ENCODE peak calls at places on chromosomes 16 and 17, in seven cellular contexts. Z is NT2/D1; I is stimulated activated CD8-positive, alpha-beta memory T cell treated with anti-CD3 and anti-CD28 coated beads, Interleukin-4, amount 100 ng/mL, for 24 hours; N is B cell; L is ACHN; D is activated T-cell treated with anti-CD3 and anti-CD28 coated beads for 48 hours; Q is anterior cingulate cortex. F is an unnamed sample.

GRCh38 chr17:49935526-49936210 is 33.3 kb upstream of the DLX4 start:
- DNase-seq in I (no peak), L (no peak), N (no peak), Q (no peak), D (no peak), Z (no peak), F (no peak)

GRCh38 chr16:17328971-17329370 is 141.8 kb downstream of the XYLT1 start:
- DNase-seq in I (no peak), D (no peak), Z (no peak), Q (no peak), L (no peak), N (no peak), F (no peak)

GRCh38 chr17:57989011-57989345 is 924 bp upstream of the VEZF1 start:
- DNase-seq in L (no peak), Q (no peak), D (no peak), I (no peak), Z (no peak), N (no peak), F (peak; percentile 31)

GRCh38 chr16:1300664-1301476 is 8.6 kb upstream of the UBE2I start:
- DNase-seq in I (peak; percentile 67), Z (peak; percentile 30), L (peak; percentile 71), D (peak; percentile 73), N (peak; percentile 85), Q (no peak), F (peak; percentile 80)

GRCh38 chr17:3867106-3867505 is 21.1 kb upstream of the NCBP3 start:
- DNase-seq in D (no peak), L (no peak), Z (no peak), I (no peak), N (no peak), Q (no peak), F (no peak)

GRCh38 chr17:39687546-39688474 is at the start of gene PGAP3:
- DNase-seq in N (peak; percentile 88), Q (peak; percentile 91), L (peak; percentile 94), D (peak; percentile 87), I (peak; percentile 74), Z (peak; percentile 77), F (peak; percentile 89)

GRCh38 chr16:80387308-80387921 is 153.4 kb upstream of the DYNLRB2 start:
- DNase-seq in D (no peak), L (no peak), N (no peak), Q (no peak), Z (no peak), I (no peak), F (no peak)

GRCh38 chr17:34254651-34255380 is at the start of gene CCL2:
- DNase-seq in Z (peak; percentile 67), Q (peak; percentile 20), L (peak; percentile 81), I (no peak), D (no peak), N (no peak), F (peak; percentile 33)

GRCh38 chr17:67374329-67375053 is 2.6 kb upstream of the PITPNC1 start:
- DNase-seq in I (peak; percentile 82), L (peak; percentile 80), Z (no peak), N (peak; percentile 88), Q (peak; percentile 35), D (peak; percentile 79), F (peak; percentile 92)

GRCh38 chr17:44848257-44848795 is 643 bp downstream of the HIGD1B start:
- DNase-seq in Q (no peak), Z (no peak), D (no peak), N (no peak), L (no peak), I (no peak), F (no peak)

GRCh38 chr17:64492481-64493109 is 4.3 kb downstream of the POLG2 start:
- DNase-seq in N (peak; percentile 58), D (no peak), Q (no peak), I (no peak), Z (no peak), L (peak; percentile 44), F (no peak)

GRCh38 chr16:66581246-66581952 is 2.1 kb downstream of the CMTM2 start:
- DNase-seq in Z (no peak), D (no peak), L (no peak), N (no peak), Q (no peak), I (no peak), F (no peak)